ENCODE peak calls at places on chromosome 10, in six cellular contexts. One of them, this sample, is unnamed.

GRCh38 chr10:8130973-8131911 is 76.8 kb downstream of the GATA3 start:
- DNase-seq in HL-60: peak
- DNase-seq in H1: no peak
- DNase-seq in SK-N-SH: no peak
- DNase-seq in HepG2: no peak
- DNase-seq in GM12878: peak
- DNase-seq in this sample: no peak

GRCh38 chr10:79559726-79560125 is 481 bp downstream of the SFTPA2 start:
- DNase-seq in HL-60: no peak
- DNase-seq in H1: no peak
- DNase-seq in SK-N-SH: no peak
- DNase-seq in HepG2: no peak
- DNase-seq in GM12878: no peak
- DNase-seq in this sample: no peak

GRCh38 chr10:77075916-77076315 is 561.7 kb downstream of the KCNMA1 start:
- DNase-seq in HL-60: no peak
- DNase-seq in H1: no peak
- DNase-seq in SK-N-SH: no peak
- DNase-seq in HepG2: no peak
- DNase-seq in GM12878: no peak
- DNase-seq in this sample: no peak

GRCh38 chr10:110597476-110597875 is 30.0 kb downstream of the SMC3 start:
- DNase-seq in HL-60: peak
- DNase-seq in H1: no peak
- DNase-seq in SK-N-SH: no peak
- DNase-seq in HepG2: no peak
- DNase-seq in GM12878: no peak
- DNase-seq in this sample: no peak

GRCh38 chr10:22340362-22341189 is 4.7 kb upstream of the SPAG6 start:
- DNase-seq in HL-60: no peak
- DNase-seq in H1: no peak
- DNase-seq in SK-N-SH: peak
- DNase-seq in HepG2: peak
- DNase-seq in GM12878: peak
- DNase-seq in this sample: peak

GRCh38 chr10:84196083-84196482 is 1.7 kb downstream of the CDHR1 start:
- DNase-seq in HL-60: no peak
- DNase-seq in H1: no peak
- DNase-seq in SK-N-SH: no peak
- DNase-seq in HepG2: peak
- DNase-seq in GM12878: no peak
- DNase-seq in this sample: no peak

GRCh38 chr10:67086324-67087139 is 160.7 kb downstream of the LRRTM3 start:
- DNase-seq in HL-60: no peak
- DNase-seq in H1: no peak
- DNase-seq in SK-N-SH: no peak
- DNase-seq in HepG2: no peak
- DNase-seq in GM12878: no peak
- DNase-seq in this sample: no peak

GRCh38 chr10:110174201-110174600 is 33.2 kb upstream of the MXI1 start:
- DNase-seq in HL-60: no peak
- DNase-seq in H1: no peak
- DNase-seq in SK-N-SH: no peak
- DNase-seq in HepG2: no peak
- DNase-seq in GM12878: no peak
- DNase-seq in this sample: no peak

GRCh38 chr10:6204341-6205191 is 1.8 kb downstream of the PFKFB3 start:
- DNase-seq in HL-60: no peak
- DNase-seq in H1: no peak
- DNase-seq in SK-N-SH: peak
- DNase-seq in HepG2: no peak
- DNase-seq in GM12878: no peak
- DNase-seq in this sample: no peak

GRCh38 chr10:86962981-86963310 is 4.5 kb downstream of the SNCG start:
- DNase-seq in HL-60: no peak
- DNase-seq in H1: no peak
- DNase-seq in SK-N-SH: no peak
- DNase-seq in HepG2: no peak
- DNase-seq in GM12878: no peak
- DNase-seq in this sample: no peak

GRCh38 chr10:82266438-82266837 is 391.4 kb downstream of the NRG3 start:
- DNase-seq in HL-60: no peak
- DNase-seq in H1: no peak
- DNase-seq in SK-N-SH: no peak
- DNase-seq in HepG2: no peak
- DNase-seq in GM12878: no peak
- DNase-seq in this sample: no peak

GRCh38 chr10:68542046-68542445 is 14.7 kb upstream of the SLC25A16 start:
- DNase-seq in HL-60: no peak
- DNase-seq in H1: no peak
- DNase-seq in SK-N-SH: no peak
- DNase-seq in HepG2: no peak
- DNase-seq in GM12878: no peak
- DNase-seq in this sample: no peak

GRCh38 chr10:26112532-26112931 is 104.0 kb upstream of the GAD2 start:
- DNase-seq in HL-60: no peak
- DNase-seq in H1: no peak
- DNase-seq in SK-N-SH: no peak
- DNase-seq in HepG2: no peak
- DNase-seq in GM12878: no peak
- DNase-seq in this sample: no peak

GRCh38 chr10:86670290-86670811 is 2.0 kb downstream of the LDB3 start:
- DNase-seq in HL-60: no peak
- DNase-seq in H1: no peak
- DNase-seq in SK-N-SH: no peak
- DNase-seq in HepG2: no peak
- DNase-seq in GM12878: no peak
- DNase-seq in this sample: no peak

GRCh38 chr10:96130326-96130758 is 245 bp downstream of the ZNF518A start:
- DNase-seq in HL-60: peak
- DNase-seq in H1: peak
- DNase-seq in SK-N-SH: peak
- DNase-seq in HepG2: peak
- DNase-seq in GM12878: no peak
- DNase-seq in this sample: peak

GRCh38 chr10:4546500-4546899 is 279.5 kb upstream of the AKR1E2 start:
- DNase-seq in HL-60: no peak
- DNase-seq in H1: no peak
- DNase-seq in SK-N-SH: no peak
- DNase-seq in HepG2: no peak
- DNase-seq in GM12878: no peak
- DNase-seq in this sample: no peak

GRCh38 chr10:98030093-98030821 is at the start of gene CRTAC1:
- DNase-seq in HL-60: no peak
- DNase-seq in H1: peak
- DNase-seq in SK-N-SH: peak
- DNase-seq in HepG2: no peak
- DNase-seq in GM12878: no peak
- DNase-seq in this sample: no peak

GRCh38 chr10:63633677-63634487 is 112.7 kb downstream of the REEP3 start:
- DNase-seq in HL-60: peak
- DNase-seq in H1: no peak
- DNase-seq in SK-N-SH: peak
- DNase-seq in HepG2: peak
- DNase-seq in GM12878: no peak
- DNase-seq in this sample: peak

DNA sequence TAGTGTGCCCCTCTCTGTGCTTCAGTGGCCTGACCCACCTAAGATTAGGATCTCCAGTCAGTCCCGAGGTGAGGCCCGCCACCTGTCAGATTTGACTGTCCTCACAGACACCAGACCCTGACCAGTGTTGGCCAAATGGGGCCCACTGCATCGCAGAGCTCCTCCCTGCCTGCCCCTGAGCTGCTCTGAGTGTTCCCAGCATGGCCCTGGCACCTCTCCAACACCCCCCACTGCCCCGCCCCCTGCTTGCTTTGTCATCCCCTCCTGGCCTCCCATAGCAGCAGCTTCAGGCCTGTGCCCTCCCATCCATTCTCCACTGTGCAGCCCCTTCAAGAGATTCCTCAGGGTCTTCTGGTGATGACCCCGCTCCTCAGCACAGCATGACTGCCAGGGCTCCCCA is 67.6 kb downstream of the C10orf120 start:
- DNase-seq in HL-60: no peak
- DNase-seq in H1: no peak
- DNase-seq in SK-N-SH: peak
- DNase-seq in HepG2: no peak
- DNase-seq in GM12878: no peak
- DNase-seq in this sample: no peak
- TF ChIP-seq GABPA in HL-60: no peak
- TF ChIP-seq GABPA in H1: no peak
- TF ChIP-seq GABPA in SK-N-SH: no peak
- TF ChIP-seq GABPA in HepG2: no peak
- TF ChIP-seq GABPA in GM12878: no peak
- TF ChIP-seq GABPA in this sample: no peak

DNA sequence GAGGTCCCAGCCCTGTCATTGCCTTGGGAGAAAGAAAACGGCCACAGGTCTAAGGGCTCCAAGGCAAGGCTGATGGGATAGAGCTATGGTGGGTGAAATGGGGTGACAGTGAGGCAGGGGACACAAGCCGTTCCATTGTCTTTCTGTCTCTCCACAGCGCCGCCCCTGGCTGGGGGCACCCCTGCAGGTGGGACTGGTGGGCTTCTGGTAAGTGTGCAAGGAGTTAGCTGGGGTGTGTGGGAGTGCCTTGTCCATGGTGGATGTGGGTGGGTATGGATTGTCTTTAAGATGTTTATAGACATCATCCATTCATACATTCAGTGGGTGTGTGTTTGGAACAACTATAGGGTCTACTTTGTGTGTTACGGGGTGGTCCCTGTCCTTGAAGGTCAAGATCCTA is 7.5 kb downstream of the SFXN3 start:
- DNase-seq in HL-60: no peak
- DNase-seq in H1: no peak
- DNase-seq in SK-N-SH: no peak
- DNase-seq in HepG2: no peak
- DNase-seq in GM12878: no peak
- DNase-seq in this sample: no peak
- TF ChIP-seq GABPA in HL-60: no peak
- TF ChIP-seq GABPA in H1: no peak
- TF ChIP-seq GABPA in SK-N-SH: no peak
- TF ChIP-seq GABPA in HepG2: no peak
- TF ChIP-seq GABPA in GM12878: no peak
- TF ChIP-seq GABPA in this sample: no peak

GRCh38 chr10:126736737-126737136 is 66.2 kb upstream of the C10orf90 start:
- DNase-seq in HL-60: no peak
- DNase-seq in H1: no peak
- DNase-seq in SK-N-SH: no peak
- DNase-seq in HepG2: no peak
- DNase-seq in GM12878: no peak
- DNase-seq in this sample: no peak
- TF ChIP-seq GABPA in HL-60: no peak
- TF ChIP-seq GABPA in H1: no peak
- TF ChIP-seq GABPA in SK-N-SH: no peak
- TF ChIP-seq GABPA in HepG2: no peak
- TF ChIP-seq GABPA in GM12878: no peak
- TF ChIP-seq GABPA in this sample: no peak

GRCh38 chr10:69828115-69828870 is 26.6 kb downstream of the COL13A1 start:
- DNase-seq in HL-60: no peak
- DNase-seq in H1: no peak
- DNase-seq in SK-N-SH: no peak
- DNase-seq in HepG2: no peak
- DNase-seq in GM12878: no peak
- DNase-seq in this sample: no peak
- TF ChIP-seq GABPA in HL-60: no peak
- TF ChIP-seq GABPA in H1: no peak
- TF ChIP-seq GABPA in SK-N-SH: no peak
- TF ChIP-seq GABPA in HepG2: no peak
- TF ChIP-seq GABPA in GM12878: no peak
- TF ChIP-seq GABPA in this sample: no peak